ENCODE peak calls at places on chromosomes 12 and 14, in nine cellular contexts. G is pulmonary artery endothelial cell; L is posterior cingulate gyrus; X is effector CD4-positive, alpha-beta T cell; W is stimulated activated CD4-positive, alpha-beta T cell treated with anti-CD3 and anti-CD28 coated beads, Interleukin-2, amount 100 ng/mL, for 4 hours; J is HEK293T; C is effector memory CD8-positive, alpha-beta T cell; N is tibial artery; T is hepatocyte. Z is an unnamed sample.

GRCh38 chr12:115227137-115227615 is 543.2 kb upstream of the TBX3 start:
- DNase-seq in X (no peak), W (no peak), J (no peak), T (peak; percentile 80), G (no peak), L (no peak), C (no peak), N (no peak), Z (peak; percentile 23)

GRCh38 chr12:76041406-76041805 is 9.8 kb upstream of the PHLDA1 start:
- DNase-seq in T (no peak), G (no peak), C (no peak), L (no peak), N (no peak), X (no peak), W (no peak), J (no peak), Z (no peak)

GRCh38 chr12:52964556-52965336 is 15.8 kb downstream of the KRT18 start:
- DNase-seq in X (no peak), N (no peak), G (no peak), L (peak; percentile 27), T (peak; percentile 6), J (no peak), W (no peak), C (no peak), Z (peak; percentile 4)

GRCh38 chr14:76975051-76975450 is 53.5 kb downstream of the IRF2BPL start:
- DNase-seq in W (no peak), J (no peak), T (no peak), L (no peak), C (no peak), G (no peak), X (no peak), N (no peak), Z (no peak)

GRCh38 chr12:91778938-91779400 is 366.7 kb downstream of the BTG1 start:
- DNase-seq in N (peak; percentile 28), C (peak; percentile 4), G (no peak), L (no peak), J (peak; percentile 10), W (peak; percentile 44), T (peak; percentile 85), X (peak; percentile 34), Z (peak; percentile 95)

GRCh38 chr12:6294533-6295186 is 15.8 kb upstream of the PLEKHG6 start:
- DNase-seq in T (no peak), G (no peak), C (no peak), L (peak; percentile 3), X (no peak), N (no peak), W (no peak), J (no peak), Z (peak; percentile 52)

GRCh38 chr12:90250766-90251165 is 542.1 kb upstream of the ATP2B1 start:
- DNase-seq in X (no peak), L (no peak), G (no peak), W (no peak), T (no peak), N (peak; percentile 50), C (no peak), J (no peak), Z (no peak)

GRCh38 chr12:124005736-124006581 is 32.9 kb downstream of the ZNF664 start:
- DNase-seq in G (no peak), T (no peak), C (no peak), W (no peak), J (no peak), X (no peak), N (no peak), L (no peak), Z (no peak)

GRCh38 chr12:104274811-104275210 is 28.7 kb upstream of the EID3 start:
- DNase-seq in T (no peak), J (no peak), N (no peak), C (no peak), X (no peak), W (no peak), L (no peak), G (no peak), Z (no peak)